ENCODE peak calls at places on chromosomes 5 and 9, in ten cellular contexts. One of them, this sample, is unnamed. For H3K4me1, the result is how much of the 10 kb centered on the place peaks cover.

GRCh38 chr9:127700140-127700539 is 6.6 kb upstream of the CFAP157 start:
- DNase-seq in aorta: no peak
- DNase-seq in pancreas: no peak
- DNase-seq in tibial artery: no peak
- DNase-seq in adrenal gland: no peak
- DNase-seq in Peyer's patch: no peak
- DNase-seq in effector memory CD4-positive, alpha-beta T cell: no peak
- DNase-seq in lower lobe of right lung: no peak
- DNase-seq in mammary epithelial cell: no peak
- DNase-seq in endothelial cell of umbilical vein: no peak
- DNase-seq in this sample: no peak

GRCh38 chr9:131278421-131279111 is 2.3 kb upstream of the FAM78A start:
- DNase-seq in aorta: no peak
- DNase-seq in pancreas: no peak
- DNase-seq in tibial artery: no peak
- DNase-seq in adrenal gland: no peak
- DNase-seq in Peyer's patch: no peak
- DNase-seq in effector memory CD4-positive, alpha-beta T cell: peak
- DNase-seq in lower lobe of right lung: no peak
- DNase-seq in mammary epithelial cell: no peak
- DNase-seq in endothelial cell of umbilical vein: no peak
- DNase-seq in this sample: peak

GRCh38 chr5:3389471-3390026 is 206.1 kb upstream of the IRX1 start:
- DNase-seq in aorta: no peak
- DNase-seq in pancreas: no peak
- DNase-seq in tibial artery: no peak
- DNase-seq in adrenal gland: no peak
- DNase-seq in Peyer's patch: no peak
- DNase-seq in effector memory CD4-positive, alpha-beta T cell: no peak
- DNase-seq in lower lobe of right lung: no peak
- DNase-seq in mammary epithelial cell: no peak
- DNase-seq in endothelial cell of umbilical vein: no peak
- DNase-seq in this sample: no peak

GRCh38 chr5:139501376-139501775 is 18.8 kb upstream of the STING1 start:
- DNase-seq in aorta: no peak
- DNase-seq in pancreas: no peak
- DNase-seq in tibial artery: no peak
- DNase-seq in adrenal gland: no peak
- DNase-seq in Peyer's patch: peak
- DNase-seq in effector memory CD4-positive, alpha-beta T cell: no peak
- DNase-seq in lower lobe of right lung: no peak
- DNase-seq in mammary epithelial cell: no peak
- DNase-seq in endothelial cell of umbilical vein: no peak
- DNase-seq in this sample: no peak

GRCh38 chr5:109921735-109922395 is 232.1 kb downstream of the MAN2A1 start:
- DNase-seq in aorta: no peak
- DNase-seq in pancreas: no peak
- DNase-seq in tibial artery: no peak
- DNase-seq in adrenal gland: no peak
- DNase-seq in Peyer's patch: no peak
- DNase-seq in effector memory CD4-positive, alpha-beta T cell: no peak
- DNase-seq in lower lobe of right lung: peak
- DNase-seq in mammary epithelial cell: no peak
- DNase-seq in endothelial cell of umbilical vein: no peak
- DNase-seq in this sample: peak

GRCh38 chr5:173483160-173483559 is 133.3 kb downstream of the BOD1 start:
- DNase-seq in aorta: no peak
- DNase-seq in pancreas: no peak
- DNase-seq in tibial artery: no peak
- DNase-seq in adrenal gland: no peak
- DNase-seq in Peyer's patch: no peak
- DNase-seq in effector memory CD4-positive, alpha-beta T cell: no peak
- DNase-seq in lower lobe of right lung: no peak
- DNase-seq in mammary epithelial cell: no peak
- DNase-seq in endothelial cell of umbilical vein: no peak
- DNase-seq in this sample: no peak

GRCh38 chr9:70852711-70853240 is 268.6 kb downstream of the TRPM3 start:
- DNase-seq in aorta: no peak
- DNase-seq in pancreas: no peak
- DNase-seq in tibial artery: no peak
- DNase-seq in adrenal gland: no peak
- DNase-seq in Peyer's patch: no peak
- DNase-seq in effector memory CD4-positive, alpha-beta T cell: no peak
- DNase-seq in lower lobe of right lung: no peak
- DNase-seq in mammary epithelial cell: no peak
- DNase-seq in endothelial cell of umbilical vein: no peak
- DNase-seq in this sample: no peak

GRCh38 chr5:499233-500209 is 24.7 kb downstream of the SLC9A3 start:
- DNase-seq in aorta: no peak
- DNase-seq in pancreas: no peak
- DNase-seq in tibial artery: no peak
- DNase-seq in adrenal gland: no peak
- DNase-seq in Peyer's patch: no peak
- DNase-seq in effector memory CD4-positive, alpha-beta T cell: no peak
- DNase-seq in lower lobe of right lung: no peak
- DNase-seq in mammary epithelial cell: no peak
- DNase-seq in endothelial cell of umbilical vein: no peak
- DNase-seq in this sample: no peak

GRCh38 chr9:124527781-124528180 is 20.6 kb upstream of the NR5A1 start:
- DNase-seq in aorta: no peak
- DNase-seq in pancreas: no peak
- DNase-seq in tibial artery: no peak
- DNase-seq in adrenal gland: peak
- DNase-seq in Peyer's patch: no peak
- DNase-seq in effector memory CD4-positive, alpha-beta T cell: no peak
- DNase-seq in lower lobe of right lung: no peak
- DNase-seq in mammary epithelial cell: no peak
- DNase-seq in endothelial cell of umbilical vein: no peak
- DNase-seq in this sample: no peak

GRCh38 chr5:58454025-58454424 is 5.9 kb downstream of the PLK2 start:
- DNase-seq in aorta: no peak
- DNase-seq in pancreas: no peak
- DNase-seq in tibial artery: no peak
- DNase-seq in adrenal gland: no peak
- DNase-seq in Peyer's patch: no peak
- DNase-seq in effector memory CD4-positive, alpha-beta T cell: no peak
- DNase-seq in lower lobe of right lung: no peak
- DNase-seq in mammary epithelial cell: no peak
- DNase-seq in endothelial cell of umbilical vein: no peak
- DNase-seq in this sample: no peak

GRCh38 chr5:88756953-88757352 is 126.0 kb downstream of the MEF2C start:
- DNase-seq in aorta: no peak
- DNase-seq in pancreas: no peak
- DNase-seq in tibial artery: no peak
- DNase-seq in adrenal gland: peak
- DNase-seq in Peyer's patch: no peak
- DNase-seq in effector memory CD4-positive, alpha-beta T cell: no peak
- DNase-seq in lower lobe of right lung: no peak
- DNase-seq in mammary epithelial cell: no peak
- DNase-seq in endothelial cell of umbilical vein: no peak
- DNase-seq in this sample: no peak

GRCh38 chr5:88760512-88760911 is 122.5 kb downstream of the MEF2C start:
- DNase-seq in aorta: no peak
- DNase-seq in pancreas: no peak
- DNase-seq in tibial artery: no peak
- DNase-seq in adrenal gland: no peak
- DNase-seq in Peyer's patch: no peak
- DNase-seq in effector memory CD4-positive, alpha-beta T cell: no peak
- DNase-seq in lower lobe of right lung: no peak
- DNase-seq in mammary epithelial cell: no peak
- DNase-seq in endothelial cell of umbilical vein: no peak
- DNase-seq in this sample: no peak

GRCh38 chr5:88761269-88761880 is 121.6 kb downstream of the MEF2C start:
- DNase-seq in aorta: no peak
- DNase-seq in pancreas: no peak
- DNase-seq in tibial artery: no peak
- DNase-seq in adrenal gland: no peak
- DNase-seq in Peyer's patch: no peak
- DNase-seq in effector memory CD4-positive, alpha-beta T cell: no peak
- DNase-seq in lower lobe of right lung: no peak
- DNase-seq in mammary epithelial cell: no peak
- DNase-seq in endothelial cell of umbilical vein: no peak
- DNase-seq in this sample: no peak

GRCh38 chr5:88761939-88762338 is 121.0 kb downstream of the MEF2C start:
- DNase-seq in aorta: no peak
- DNase-seq in pancreas: no peak
- DNase-seq in tibial artery: no peak
- DNase-seq in adrenal gland: no peak
- DNase-seq in Peyer's patch: no peak
- DNase-seq in effector memory CD4-positive, alpha-beta T cell: no peak
- DNase-seq in lower lobe of right lung: no peak
- DNase-seq in mammary epithelial cell: no peak
- DNase-seq in endothelial cell of umbilical vein: no peak
- DNase-seq in this sample: no peak

GRCh38 chr5:88758584-88758983 is 124.4 kb downstream of the MEF2C start:
- DNase-seq in aorta: no peak
- DNase-seq in pancreas: no peak
- DNase-seq in tibial artery: no peak
- DNase-seq in adrenal gland: no peak
- DNase-seq in Peyer's patch: no peak
- DNase-seq in effector memory CD4-positive, alpha-beta T cell: no peak
- DNase-seq in lower lobe of right lung: no peak
- DNase-seq in mammary epithelial cell: no peak
- DNase-seq in endothelial cell of umbilical vein: no peak
- DNase-seq in this sample: no peak
- H3K4me1 ChIP-seq in aorta: under half
- H3K4me1 ChIP-seq in pancreas: under half
- H3K4me1 ChIP-seq in tibial artery: under half
- H3K4me1 ChIP-seq in adrenal gland: under half
- H3K4me1 ChIP-seq in Peyer's patch: under half
- H3K4me1 ChIP-seq in effector memory CD4-positive, alpha-beta T cell: under half
- H3K4me1 ChIP-seq in lower lobe of right lung: under half
- H3K4me1 ChIP-seq in mammary epithelial cell: under half
- H3K4me1 ChIP-seq in endothelial cell of umbilical vein: under half
- H3K4me1 ChIP-seq in this sample: under half

DNA sequence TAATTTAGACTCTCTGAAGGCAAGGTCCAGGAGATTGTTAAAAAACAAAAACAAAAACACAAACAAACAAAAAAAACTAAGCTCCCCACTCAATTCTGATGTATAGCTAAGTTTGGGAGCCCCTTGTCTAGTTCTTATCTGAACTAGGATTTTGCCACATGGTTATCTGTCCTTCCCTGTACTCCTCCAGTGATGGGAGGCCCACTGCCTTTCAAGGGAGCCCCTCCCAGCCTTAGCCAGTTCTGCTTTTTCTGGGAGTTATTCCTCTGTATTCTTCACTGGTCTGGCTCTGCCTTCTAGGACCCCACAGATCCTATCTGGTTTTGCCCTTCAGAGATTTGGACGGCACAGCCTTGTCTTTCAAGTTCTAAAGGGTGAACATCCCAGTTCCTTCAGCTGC is 2.1 kb upstream of the ALDH1B1 start:
- DNase-seq in aorta: no peak
- DNase-seq in pancreas: no peak
- DNase-seq in tibial artery: no peak
- DNase-seq in adrenal gland: no peak
- DNase-seq in Peyer's patch: no peak
- DNase-seq in effector memory CD4-positive, alpha-beta T cell: no peak
- DNase-seq in lower lobe of right lung: no peak
- DNase-seq in mammary epithelial cell: no peak
- DNase-seq in endothelial cell of umbilical vein: no peak
- DNase-seq in this sample: no peak
- H3K27ac ChIP-seq in aorta: peak
- H3K27ac ChIP-seq in pancreas: no peak
- H3K27ac ChIP-seq in tibial artery: peak
- H3K27ac ChIP-seq in adrenal gland: no peak
- H3K27ac ChIP-seq in Peyer's patch: peak
- H3K27ac ChIP-seq in effector memory CD4-positive, alpha-beta T cell: no peak
- H3K27ac ChIP-seq in lower lobe of right lung: peak
- H3K27ac ChIP-seq in mammary epithelial cell: no peak
- H3K27ac ChIP-seq in endothelial cell of umbilical vein: no peak
- H3K27ac ChIP-seq in this sample: no peak

GRCh38 chr9:4299006-4299795 is 667 bp downstream of the GLIS3 start:
- DNase-seq in aorta: peak
- DNase-seq in pancreas: peak
- DNase-seq in tibial artery: peak
- DNase-seq in adrenal gland: peak
- DNase-seq in Peyer's patch: peak
- DNase-seq in effector memory CD4-positive, alpha-beta T cell: no peak
- DNase-seq in lower lobe of right lung: peak
- DNase-seq in mammary epithelial cell: peak
- DNase-seq in endothelial cell of umbilical vein: peak
- DNase-seq in this sample: peak

GRCh38 chr9:4296217-4296616 is 3.7 kb downstream of the GLIS3 start:
- DNase-seq in aorta: no peak
- DNase-seq in pancreas: no peak
- DNase-seq in tibial artery: no peak
- DNase-seq in adrenal gland: no peak
- DNase-seq in Peyer's patch: no peak
- DNase-seq in effector memory CD4-positive, alpha-beta T cell: no peak
- DNase-seq in lower lobe of right lung: no peak
- DNase-seq in mammary epithelial cell: no peak
- DNase-seq in endothelial cell of umbilical vein: no peak
- DNase-seq in this sample: no peak

GRCh38 chr9:4297795-4298254 is 2.0 kb downstream of the GLIS3 start:
- DNase-seq in aorta: peak
- DNase-seq in pancreas: peak
- DNase-seq in tibial artery: peak
- DNase-seq in adrenal gland: peak
- DNase-seq in Peyer's patch: peak
- DNase-seq in effector memory CD4-positive, alpha-beta T cell: no peak
- DNase-seq in lower lobe of right lung: peak
- DNase-seq in mammary epithelial cell: peak
- DNase-seq in endothelial cell of umbilical vein: peak
- DNase-seq in this sample: peak

GRCh38 chr9:4297151-4297794 is 2.6 kb downstream of the GLIS3 start:
- DNase-seq in aorta: peak
- DNase-seq in pancreas: peak
- DNase-seq in tibial artery: peak
- DNase-seq in adrenal gland: peak
- DNase-seq in Peyer's patch: peak
- DNase-seq in effector memory CD4-positive, alpha-beta T cell: no peak
- DNase-seq in lower lobe of right lung: peak
- DNase-seq in mammary epithelial cell: peak
- DNase-seq in endothelial cell of umbilical vein: peak
- DNase-seq in this sample: peak

GRCh38 chr9:4298255-4299005 is 1.4 kb downstream of the GLIS3 start:
- DNase-seq in aorta: peak
- DNase-seq in pancreas: peak
- DNase-seq in tibial artery: peak
- DNase-seq in adrenal gland: peak
- DNase-seq in Peyer's patch: peak
- DNase-seq in effector memory CD4-positive, alpha-beta T cell: no peak
- DNase-seq in lower lobe of right lung: peak
- DNase-seq in mammary epithelial cell: peak
- DNase-seq in endothelial cell of umbilical vein: peak
- DNase-seq in this sample: peak
- H3K4me1 ChIP-seq in aorta: under half
- H3K4me1 ChIP-seq in pancreas: under half
- H3K4me1 ChIP-seq in tibial artery: under half
- H3K4me1 ChIP-seq in adrenal gland: under half
- H3K4me1 ChIP-seq in Peyer's patch: under half
- H3K4me1 ChIP-seq in effector memory CD4-positive, alpha-beta T cell: under half
- H3K4me1 ChIP-seq in lower lobe of right lung: under half
- H3K4me1 ChIP-seq in mammary epithelial cell: half or more
- H3K4me1 ChIP-seq in endothelial cell of umbilical vein: under half
- H3K4me1 ChIP-seq in this sample: under half

GRCh38 chr9:34690983-34691382 is at the start of gene CCL19:
- DNase-seq in aorta: no peak
- DNase-seq in pancreas: no peak
- DNase-seq in tibial artery: no peak
- DNase-seq in adrenal gland: no peak
- DNase-seq in Peyer's patch: no peak
- DNase-seq in effector memory CD4-positive, alpha-beta T cell: no peak
- DNase-seq in lower lobe of right lung: no peak
- DNase-seq in mammary epithelial cell: no peak
- DNase-seq in endothelial cell of umbilical vein: no peak
- DNase-seq in this sample: no peak
- H3K27ac ChIP-seq in aorta: no peak
- H3K27ac ChIP-seq in pancreas: no peak
- H3K27ac ChIP-seq in tibial artery: no peak
- H3K27ac ChIP-seq in adrenal gland: no peak
- H3K27ac ChIP-seq in Peyer's patch: no peak
- H3K27ac ChIP-seq in effector memory CD4-positive, alpha-beta T cell: no peak
- H3K27ac ChIP-seq in lower lobe of right lung: no peak
- H3K27ac ChIP-seq in mammary epithelial cell: no peak
- H3K27ac ChIP-seq in endothelial cell of umbilical vein: no peak
- H3K27ac ChIP-seq in this sample: no peak